ENCODE peak calls at places on chromosomes 11 and 22, in seven cellular contexts. Y is fibroblast of villous mesenchyme, J is cardiac muscle cell, X is fibroblast of pulmonary artery, K is NCI-H1930, T is NCI-H2029 treated with DMSO at 0.1 percent for 48 hours, D is brain microvascular endothelial cell. W is an unnamed sample.

GRCh38 chr22:49150801-49151221 is 676.9 kb downstream of the BRD1 start:
- DNase-seq in Y (no peak), D (no peak), T (no peak), X (no peak), J (no peak), K (no peak), W (no peak)

GRCh38 chr11:12192796-12193514 is 82.6 kb downstream of the MICAL2 start:
- DNase-seq in K (no peak), X (no peak), D (no peak), T (no peak), Y (no peak), J (no peak), W (no peak)

GRCh38 chr11:131851951-131852350 is 481.5 kb downstream of the NTM start:
- DNase-seq in J (no peak), K (no peak), X (no peak), T (no peak), D (no peak), Y (no peak), W (no peak)

GRCh38 chr11:122040476-122040875 is 75.5 kb downstream of the BLID start:
- DNase-seq in K (no peak), X (no peak), J (peak; percentile 22), Y (no peak), T (no peak), D (no peak), W (peak; percentile 46)

GRCh38 chr11:31959711-31960110 is 131.2 kb upstream of the RCN1 start:
- DNase-seq in X (no peak), T (no peak), K (no peak), J (no peak), Y (no peak), D (no peak), W (no peak)

GRCh38 chr11:43735931-43736330 is 55.4 kb downstream of the HSD17B12 start:
- DNase-seq in K (no peak), J (peak; percentile 41), D (no peak), T (no peak), X (peak; percentile 36), Y (no peak), W (no peak)

GRCh38 chr11:134519390-134519750 is 107.3 kb upstream of the B3GAT1 start:
- DNase-seq in X (no peak), D (no peak), T (no peak), Y (no peak), J (no peak), K (no peak), W (no peak)

GRCh38 chr11:33893711-33894401 is 2.0 kb upstream of the LMO2 start:
- DNase-seq in X (peak; percentile 71), K (no peak), Y (peak; percentile 5), D (peak; percentile 21), J (peak; percentile 86), T (no peak), W (no peak)

GRCh38 chr11:67033661-67034166 is 10.8 kb downstream of the SYT12 start:
- DNase-seq in X (peak; percentile 85), D (peak; percentile 94), K (no peak), T (no peak), J (peak; percentile 91), Y (peak; percentile 96), W (peak; percentile 56)

GRCh38 chr22:24975813-24976341 is 23.4 kb downstream of the KIAA1671 start:
- DNase-seq in T (no peak), Y (peak; percentile 28), J (peak; percentile 72), D (no peak), X (peak; percentile 65), K (no peak), W (no peak)

GRCh38 chr11:72598901-72599300 is 75.3 kb downstream of the PDE2A start:
- DNase-seq in D (peak; percentile 27), J (peak; percentile 63), X (peak; percentile 60), Y (peak; percentile 43), T (no peak), K (no peak), W (peak; percentile 76)

GRCh38 chr11:94926271-94926625 is 47.1 kb downstream of the CWC15 start:
- DNase-seq in D (no peak), X (no peak), Y (no peak), J (no peak), K (no peak), T (no peak), W (peak; percentile 32)

GRCh38 chr11:97687106-97687505 is 1297.3 kb downstream of the JRKL start:
- DNase-seq in D (no peak), X (no peak), K (no peak), J (no peak), Y (no peak), T (no peak), W (no peak)

GRCh38 chr22:20979243-20979809 is 2.8 kb upstream of the LZTR1 start:
- DNase-seq in K (no peak), D (peak; percentile 71), Y (peak; percentile 80), T (no peak), X (peak; percentile 86), J (peak; percentile 93), W (peak; percentile 81)

GRCh38 chr22:38202437-38203089 is 769 bp downstream of the MAFF start:
- DNase-seq in D (peak; percentile 85), J (peak; percentile 94), X (peak; percentile 94), Y (peak; percentile 94), T (no peak), K (peak; percentile 70), W (peak; percentile 98)

GRCh38 chr11:134282121-134283045 is 6.2 kb downstream of the GLB1L3 start:
- DNase-seq in Y (no peak), X (no peak), J (no peak), T (no peak), D (no peak), K (no peak), W (no peak)

GRCh38 chr11:76626266-76626665 is 44.3 kb downstream of the LRRC32 start:
- DNase-seq in D (no peak), K (no peak), J (no peak), T (no peak), Y (no peak), X (no peak), W (no peak)

GRCh38 chr11:65576867-65577755 is 1.3 kb downstream of the EHBP1L1 start:
- DNase-seq in J (peak; percentile 51), Y (peak; percentile 75), T (no peak), X (peak; percentile 51), K (no peak), D (no peak), W (peak; percentile 43)

GRCh38 chr11:80779907-80780615 is 1339.2 kb upstream of the TENM4 start:
- DNase-seq in Y (no peak), J (no peak), T (no peak), X (no peak), K (no peak), D (no peak), W (no peak)

GRCh38 chr11:6438979-6439571 is 1.7 kb downstream of the HPX start:
- DNase-seq in D (peak; percentile 35), J (peak; percentile 69), K (peak; percentile 19), T (peak; percentile 14), Y (peak; percentile 69), X (peak; percentile 70), W (peak; percentile 83)

GRCh38 chr11:1121343-1122331 is 36.1 kb upstream of the MUC5AC start:
- DNase-seq in D (no peak), X (no peak), K (no peak), Y (peak; percentile 7), J (no peak), T (no peak), W (no peak)

GRCh38 chr11:133782116-133782725 is 63.1 kb downstream of the SPATA19 start:
- DNase-seq in K (no peak), T (no peak), Y (no peak), D (no peak), X (no peak), J (no peak), W (no peak)

GRCh38 chr11:113507341-113507740 is 32.1 kb upstream of the DRD2 start:
- DNase-seq in D (no peak), T (no peak), J (no peak), K (no peak), Y (no peak), X (no peak), W (no peak)

GRCh38 chr11:102940714-102941588 is 14.6 kb downstream of the MMP13 start:
- DNase-seq in K (peak; percentile 14), T (peak; percentile 46), X (peak; percentile 78), J (peak; percentile 77), Y (peak; percentile 69), D (peak; percentile 64), W (peak; percentile 77)

GRCh38 chr11:35144103-35144741 is 5.3 kb downstream of the CD44 start:
- DNase-seq in J (peak; percentile 66), T (no peak), X (peak; percentile 66), Y (peak; percentile 60), D (peak; percentile 53), K (no peak), W (peak; percentile 63)

GRCh38 chr22:44685384-44686056 is 16.5 kb upstream of the PRR5 start:
- DNase-seq in X (peak; percentile 30), J (peak; percentile 60), D (peak; percentile 52), Y (peak; percentile 87), K (no peak), T (no peak), W (peak; percentile 39)

GRCh38 chr11:30991376-30991775 is 378.2 kb downstream of the DCDC1 start:
- DNase-seq in T (no peak), D (no peak), Y (no peak), J (no peak), K (no peak), X (no peak), W (no peak)

GRCh38 chr22:27790396-27791216 is 10.9 kb downstream of the MN1 start:
- DNase-seq in Y (peak; percentile 22), X (peak; percentile 31), K (no peak), J (no peak), D (no peak), T (no peak), W (no peak)

GRCh38 chr11:299951-300735 is 817 bp upstream of the IFITM5 start:
- DNase-seq in D (no peak), K (no peak), X (no peak), T (no peak), J (peak; percentile 47), Y (peak; percentile 27), W (no peak)

GRCh38 chr22:49847751-49848689 is 5.6 kb upstream of the ZBED4 start:
- DNase-seq in Y (peak; percentile 13), K (no peak), D (no peak), X (no peak), T (no peak), J (no peak), W (no peak)

GRCh38 chr22:46043339-46043738 is 66.4 kb upstream of the WNT7B start:
- DNase-seq in D (no peak), Y (no peak), K (no peak), J (no peak), X (no peak), T (no peak), W (no peak)

GRCh38 chr22:42170946-42171345 is 40.3 kb upstream of the CYP2D6 start:
- DNase-seq in X (no peak), K (no peak), T (no peak), D (no peak), Y (no peak), J (no peak), W (no peak)

GRCh38 chr22:49303061-49303735 is 524.5 kb downstream of the BRD1 start:
- DNase-seq in Y (no peak), D (no peak), X (no peak), T (no peak), J (no peak), K (no peak), W (no peak)

GRCh38 chr11:69232821-69233760 is 60.9 kb upstream of the MYEOV start:
- DNase-seq in D (no peak), T (no peak), K (no peak), Y (no peak), X (no peak), J (no peak), W (no peak)

GRCh38 chr22:43451651-43452050 is 39.8 kb downstream of the MPPED1 start:
- DNase-seq in Y (no peak), T (no peak), J (no peak), D (no peak), X (no peak), K (no peak), W (no peak)

GRCh38 chr22:44042822-44043221 is 18.7 kb downstream of the PARVB start:
- DNase-seq in X (no peak), K (no peak), T (peak; percentile 5), D (no peak), J (no peak), Y (no peak), W (peak; percentile 20)

GRCh38 chr11:54944211-54944610 is 237.6 kb downstream of the OR4A5 start:
- DNase-seq in J (no peak), T (no peak), Y (no peak), X (no peak), D (no peak), K (no peak), W (no peak)

W was measured in lung microvascular endothelial cell.